ENCODE peak calls at places on chromosomes 1 and 21, in seven cellular contexts. U is T-helper 1 cell; S is stimulated activated CD4-positive, alpha-beta T cell treated with anti-CD3 and anti-CD28 coated beads, TNF-alpha, amount 100 ng/mL, for 24 hours; G is heart left ventricle; R is stromal cell of bone marrow; P is NCI-H1092; T is activated CD4-positive, alpha-beta T cell treated with anti-CD3 and anti-CD28 coated beads, Interleukin-2, amount 10 ng/mL, durations not matched to agents 24 days and 14 days. A is an unnamed sample.

GRCh38 chr1:232722626-232723025 is 82.6 kb upstream of the MAP10 start:
- DNase-seq in R (no peak), G (no peak), T (no peak), P (no peak), U (no peak), S (no peak), A (no peak)

GRCh38 chr1:119347858-119348257 is 20.7 kb upstream of the HAO2 start:
- DNase-seq in S (no peak), G (no peak), P (no peak), R (no peak), T (peak), U (no peak), A (no peak)

GRCh38 chr1:84480658-84481057 is 1.6 kb downstream of the RPF1 start:
- DNase-seq in T (no peak), S (no peak), P (no peak), G (no peak), U (no peak), R (no peak), A (no peak)

GRCh38 chr1:41500378-41500777 is 15.9 kb upstream of the EDN2 start:
- DNase-seq in G (peak), T (no peak), P (no peak), U (no peak), R (no peak), S (no peak), A (no peak)

GRCh38 chr1:186139706-186140105 is 235.3 kb downstream of the TPR start:
- DNase-seq in P (no peak), T (no peak), G (no peak), U (no peak), R (peak), S (no peak), A (no peak)

GRCh38 chr21:34807146-34807880 is 138.5 kb downstream of the CLIC6 start:
- DNase-seq in R (peak), P (no peak), G (no peak), T (peak), S (peak), U (peak), A (no peak)

GRCh38 chr1:228306275-228307217 is 98.7 kb downstream of the OBSCN start:
- DNase-seq in P (peak), R (no peak), U (no peak), G (peak), S (no peak), T (no peak), A (no peak)

GRCh38 chr1:101613549-101613948 is 376.7 kb downstream of the S1PR1 start:
- DNase-seq in R (no peak), S (no peak), U (no peak), G (no peak), P (no peak), T (no peak), A (no peak)

GRCh38 chr1:53592521-53592982 is 133.4 kb downstream of the DMRTB1 start:
- DNase-seq in T (no peak), G (no peak), U (no peak), R (no peak), P (no peak), S (no peak), A (no peak)

GRCh38 chr1:236691348-236691747 is 5.0 kb downstream of the ACTN2 start:
- DNase-seq in U (no peak), P (no peak), T (no peak), G (no peak), R (no peak), S (no peak), A (no peak)

A was measured in Jurkat, Clone E6-1.